ENCODE peak calls at places on chromosome 9, in four cellular contexts. B, A, W and Z are unnamed samples.

GRCh38 chr9:132946624-132947295 is 2.3 kb upstream of the TSC1 start:
- DNase-seq in B (no peak), A (no peak), W (peak; percentile 59), Z (no peak)

GRCh38 chr9:110580850-110581249 is 1.3 kb upstream of the SVEP1 start:
- DNase-seq in B (peak; percentile 68), A (no peak), W (peak; percentile 71), Z (no peak)

GRCh38 chr9:80555782-80556325 is 984.1 kb downstream of the TLE4 start:
- DNase-seq in A (no peak), W (no peak), B (peak; percentile 69), Z (no peak)

GRCh38 chr9:90099262-90099982 is 494.6 kb downstream of the GADD45G start:
- DNase-seq in A (no peak), W (peak; percentile 42), B (peak; percentile 23), Z (no peak)

GRCh38 chr9:4262735-4263141 is 37.1 kb downstream of the GLIS3 start:
- DNase-seq in A (no peak), W (peak; percentile 63), B (peak; percentile 88), Z (no peak)

GRCh38 chr9:121450241-121450640 is 49.4 kb downstream of the GGTA1 start:
- DNase-seq in B (no peak), W (no peak), A (no peak), Z (no peak)

GRCh38 chr9:4490705-4491620 is 695 bp downstream of the SLC1A1 start:
- DNase-seq in W (peak; percentile 56), A (peak; percentile 19), B (no peak), Z (no peak)

GRCh38 chr9:136160939-136161610 is 42.4 kb upstream of the TMEM250 start:
- DNase-seq in B (no peak), A (peak; percentile 11), W (no peak), Z (no peak)

GRCh38 chr9:77759391-77759790 is 111.3 kb upstream of the GNA14 start:
- DNase-seq in B (no peak), A (no peak), W (no peak), Z (no peak)

GRCh38 chr9:134469041-134469875 is 143.0 kb downstream of the RXRA start:
- DNase-seq in B (no peak), W (peak; percentile 57), A (peak; percentile 63), Z (no peak)

GRCh38 chr9:84668204-84669007 is 1.1 kb upstream of the NTRK2 start:
- DNase-seq in A (peak; percentile 68), W (peak; percentile 76), B (peak; percentile 33), Z (no peak)

GRCh38 chr9:137402752-137403151 is 20.2 kb downstream of the EXD3 start:
- DNase-seq in W (no peak), B (no peak), A (no peak), Z (no peak)
- H3K4me1 ChIP-seq in W (peaks cover 3% of the 10 kb centered on the region), B (no peaks in the 10 kb centered on the region), A (no peaks in the 10 kb centered on the region), Z (peaks cover 16% of the 10 kb centered on the region)

DNA sequence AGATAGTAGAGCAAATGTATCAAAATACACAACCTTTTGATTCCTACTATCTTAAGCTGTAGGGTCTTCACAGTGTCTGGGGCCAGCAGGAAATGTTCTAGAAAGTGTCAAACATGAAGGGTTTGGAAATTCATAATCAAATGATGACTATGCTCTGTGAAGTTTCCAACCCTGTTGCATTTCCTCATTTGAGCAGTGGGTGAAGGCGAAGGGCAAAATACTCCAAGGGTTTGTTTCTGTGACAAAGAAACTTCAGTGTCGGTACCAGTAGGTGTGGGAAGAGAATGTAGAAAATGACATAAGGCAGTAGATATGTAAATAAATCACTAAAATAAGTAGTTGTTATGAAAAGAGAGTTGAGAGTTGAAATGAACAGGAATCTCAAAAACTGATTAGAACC is 584 bp downstream of the ALDOB start:
- DNase-seq in W (no peak), B (no peak), A (no peak), Z (no peak)
- H3K4me1 ChIP-seq in W (no peaks in the 10 kb centered on the region), B (no peaks in the 10 kb centered on the region), A (no peaks in the 10 kb centered on the region), Z (no peaks in the 10 kb centered on the region)

GRCh38 chr9:111913159-111913558 is 16.5 kb downstream of the UGCG start:
- DNase-seq in W (no peak), A (no peak), B (no peak), Z (no peak)

GRCh38 chr9:111915425-111915758 is 18.8 kb downstream of the UGCG start:
- DNase-seq in A (no peak), B (no peak), W (no peak), Z (no peak)

GRCh38 chr9:111909444-111909843 is 12.8 kb downstream of the UGCG start:
- DNase-seq in A (no peak), B (no peak), W (no peak), Z (no peak)

GRCh38 chr9:111914749-111915424 is 18.3 kb downstream of the UGCG start:
- DNase-seq in W (peak; percentile 32), B (no peak), A (no peak), Z (no peak)

GRCh38 chr9:111910428-111910827 is 13.8 kb downstream of the UGCG start:
- DNase-seq in B (no peak), W (no peak), A (no peak), Z (no peak)
- H3K4me1 ChIP-seq in B (peaks cover 9% of the 10 kb centered on the region), W (peaks cover 61% of the 10 kb centered on the region), A (peaks cover 2% of the 10 kb centered on the region), Z (peaks cover 52% of the 10 kb centered on the region)

GRCh38 chr9:129550199-129550839 is 70.6 kb downstream of the C9orf50 start:
- DNase-seq in A (peak; percentile 85), B (peak; percentile 42), W (peak; percentile 90), Z (no peak)
- H3K4me1 ChIP-seq in A (no peaks in the 10 kb centered on the region), B (no peaks in the 10 kb centered on the region), W (peaks cover 12% of the 10 kb centered on the region), Z (peaks cover 22% of the 10 kb centered on the region)

GRCh38 chr9:6660512-6660911 is 15.0 kb upstream of the GLDC start:
- DNase-seq in B (no peak), A (no peak), W (no peak), Z (no peak)

GRCh38 chr9:6658628-6659353 is 13.3 kb upstream of the GLDC start:
- DNase-seq in B (no peak), A (no peak), W (no peak), Z (no peak)

GRCh38 chr9:6655036-6655435 is 9.5 kb upstream of the GLDC start:
- DNase-seq in W (no peak), A (no peak), B (no peak), Z (no peak)

GRCh38 chr9:6656901-6657300 is 11.4 kb upstream of the GLDC start:
- DNase-seq in W (no peak), B (no peak), A (no peak), Z (no peak)
- H3K4me1 ChIP-seq in W (no peaks in the 10 kb centered on the region), B (no peaks in the 10 kb centered on the region), A (no peaks in the 10 kb centered on the region), Z (no peaks in the 10 kb centered on the region)

GRCh38 chr9:34121996-34122395 is 4.5 kb downstream of the DCAF12 start:
- DNase-seq in A (no peak), B (no peak), W (no peak), Z (no peak)
- H3K4me1 ChIP-seq in A (peaks cover 6% of the 10 kb centered on the region), B (peaks cover 11% of the 10 kb centered on the region), W (peaks cover 21% of the 10 kb centered on the region), Z (peaks cover 29% of the 10 kb centered on the region)

DNA sequence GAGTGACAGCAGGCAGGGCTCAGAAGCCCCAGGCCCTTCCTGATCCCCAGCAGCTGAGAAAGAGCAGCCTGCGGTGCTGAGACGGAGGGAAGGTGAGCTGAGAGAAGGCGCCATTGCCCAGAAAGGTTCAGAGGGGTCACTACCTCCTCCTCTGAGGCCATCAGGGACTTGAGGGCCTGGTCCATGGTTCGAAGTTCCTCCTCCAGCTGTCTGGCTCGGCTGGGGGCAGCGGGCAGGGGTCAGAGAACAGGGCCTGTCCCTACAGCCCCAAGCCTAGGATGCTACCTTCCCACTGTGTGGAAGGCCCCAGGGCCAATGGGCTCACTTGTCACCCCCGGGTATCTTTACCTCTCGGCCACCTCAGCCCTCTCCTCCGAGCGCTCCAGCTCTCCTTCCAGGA is 4.8 kb downstream of the TPM2 start:
- DNase-seq in A (no peak), B (no peak), W (no peak), Z (no peak)
- H3K4me1 ChIP-seq in A (peaks cover 2% of the 10 kb centered on the region), B (peaks cover 22% of the 10 kb centered on the region), W (peaks cover 35% of the 10 kb centered on the region), Z (peaks cover 11% of the 10 kb centered on the region)

GRCh38 chr9:127810378-127811187 is 7.9 kb downstream of the FPGS start:
- DNase-seq in A (no peak), W (no peak), B (no peak), Z (no peak)

GRCh38 chr9:127812009-127812408 is 9.3 kb downstream of the FPGS start:
- DNase-seq in A (no peak), W (no peak), B (no peak), Z (no peak)

GRCh38 chr9:127809002-127809561 is 6.4 kb downstream of the FPGS start:
- DNase-seq in B (no peak), A (no peak), W (no peak), Z (no peak)

GRCh38 chr9:127808347-127809001 is 5.8 kb downstream of the FPGS start:
- DNase-seq in B (no peak), A (no peak), W (no peak), Z (no peak)

DNA sequence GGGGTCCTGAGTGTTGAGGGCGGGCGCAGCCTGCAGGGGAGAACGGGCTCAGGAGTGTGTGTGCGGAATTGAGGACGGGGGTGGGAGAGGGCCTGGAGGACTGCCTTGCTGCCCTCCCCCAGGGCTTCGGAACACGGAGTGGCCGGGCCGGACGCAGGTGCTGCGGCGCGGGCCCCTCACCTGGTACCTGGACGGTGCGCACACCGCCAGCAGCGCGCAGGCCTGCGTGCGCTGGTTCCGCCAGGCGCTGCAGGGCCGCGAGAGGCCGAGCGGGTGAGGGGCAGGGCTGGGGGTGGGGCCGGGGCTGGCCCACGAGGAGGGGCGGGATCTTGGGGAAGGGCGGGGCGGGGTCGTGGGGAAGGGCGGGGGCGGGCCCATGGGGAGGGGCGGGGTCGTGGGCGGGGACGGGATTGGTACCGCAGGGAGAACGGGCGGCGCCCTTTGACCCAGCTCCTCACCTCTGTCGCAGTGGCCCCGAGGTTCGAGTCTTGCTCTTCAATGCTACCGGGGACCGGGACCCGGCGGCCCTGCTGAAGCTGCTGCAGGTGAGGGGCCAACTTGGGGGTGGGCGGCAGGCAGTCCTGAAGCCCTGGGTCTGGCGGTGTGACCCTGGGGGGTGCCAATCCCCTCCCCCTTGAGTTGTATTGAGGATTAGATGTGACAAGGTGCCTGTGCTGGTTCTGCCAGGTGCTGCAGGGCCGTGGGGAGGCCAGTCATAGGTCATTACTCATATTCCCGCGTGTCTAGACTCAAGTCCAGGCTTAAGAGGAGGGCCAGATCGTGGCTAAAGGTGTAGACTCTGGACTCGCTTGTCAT is 7.1 kb downstream of the FPGS start:
- DNase-seq in A (no peak), W (peak; percentile 56), B (no peak), Z (no peak)
- H3K4me1 ChIP-seq in A (no peaks in the 10 kb centered on the region), W (peaks cover 2% of the 10 kb centered on the region), B (no peaks in the 10 kb centered on the region), Z (peaks cover 12% of the 10 kb centered on the region)